ENCODE peak calls at places on chromosomes 2 and 18, in six cellular contexts. One of them, this sample, is unnamed.

GRCh38 chr2:72676341-72677025 is 149.3 kb downstream of the EXOC6B start:
- DNase-seq in AG09319: no peak
- DNase-seq in HFFc6: peak; percentile 11
- DNase-seq in ovary: no peak
- DNase-seq in KBM-7: no peak
- DNase-seq in fibroblast of mammary gland: no peak
- DNase-seq in this sample: no peak

GRCh38 chr2:165691615-165692014 is 102.4 kb downstream of the GALNT3 start:
- DNase-seq in AG09319: no peak
- DNase-seq in HFFc6: peak; percentile 6
- DNase-seq in ovary: peak; percentile 28
- DNase-seq in KBM-7: no peak
- DNase-seq in fibroblast of mammary gland: peak; percentile 78
- DNase-seq in this sample: no peak

GRCh38 chr2:200603972-200604371 is 18.2 kb downstream of the AOX1 start:
- DNase-seq in AG09319: no peak
- DNase-seq in HFFc6: peak; percentile 60
- DNase-seq in ovary: no peak
- DNase-seq in KBM-7: no peak
- DNase-seq in fibroblast of mammary gland: peak; percentile 77
- DNase-seq in this sample: no peak

GRCh38 chr2:30225131-30225762 is 6.1 kb upstream of the LBH start:
- DNase-seq in AG09319: no peak
- DNase-seq in HFFc6: peak; percentile 23
- DNase-seq in ovary: peak; percentile 73
- DNase-seq in KBM-7: peak; percentile 53
- DNase-seq in fibroblast of mammary gland: peak; percentile 58
- DNase-seq in this sample: peak; percentile 45

GRCh38 chr2:50344509-50345106 is 687.3 kb downstream of the NRXN1 start:
- DNase-seq in AG09319: no peak
- DNase-seq in HFFc6: no peak
- DNase-seq in ovary: no peak
- DNase-seq in KBM-7: peak; percentile 26
- DNase-seq in fibroblast of mammary gland: no peak
- DNase-seq in this sample: no peak

GRCh38 chr2:171930385-171930784 is 8.1 kb downstream of the HAT1 start:
- DNase-seq in AG09319: no peak
- DNase-seq in HFFc6: no peak
- DNase-seq in ovary: no peak
- DNase-seq in KBM-7: no peak
- DNase-seq in fibroblast of mammary gland: no peak
- DNase-seq in this sample: no peak

GRCh38 chr2:239946570-239947311 is 78.4 kb downstream of the NDUFA10 start:
- DNase-seq in AG09319: no peak
- DNase-seq in HFFc6: no peak
- DNase-seq in ovary: peak; percentile 6
- DNase-seq in KBM-7: no peak
- DNase-seq in fibroblast of mammary gland: no peak
- DNase-seq in this sample: no peak

GRCh38 chr2:96914332-96914731 is 44.5 kb upstream of the SEMA4C start:
- DNase-seq in AG09319: no peak
- DNase-seq in HFFc6: no peak
- DNase-seq in ovary: no peak
- DNase-seq in KBM-7: no peak
- DNase-seq in fibroblast of mammary gland: peak; percentile 74
- DNase-seq in this sample: no peak

GRCh38 chr18:61831071-61831470 is 61.7 kb downstream of the RNF152 start:
- DNase-seq in AG09319: no peak
- DNase-seq in HFFc6: peak; percentile 33
- DNase-seq in ovary: no peak
- DNase-seq in KBM-7: no peak
- DNase-seq in fibroblast of mammary gland: no peak
- DNase-seq in this sample: no peak

GRCh38 chr18:908631-909621 is 4.3 kb downstream of the ADCYAP1 start:
- DNase-seq in AG09319: no peak
- DNase-seq in HFFc6: no peak
- DNase-seq in ovary: no peak
- DNase-seq in KBM-7: no peak
- DNase-seq in fibroblast of mammary gland: no peak
- DNase-seq in this sample: no peak

GRCh38 chr18:10074122-10074521 is 160.3 kb downstream of the VAPA start:
- DNase-seq in AG09319: no peak
- DNase-seq in HFFc6: no peak
- DNase-seq in ovary: no peak
- DNase-seq in KBM-7: no peak
- DNase-seq in fibroblast of mammary gland: no peak
- DNase-seq in this sample: no peak

GRCh38 chr2:86035883-86036789 is 69.5 kb downstream of the POLR1A start:
- DNase-seq in AG09319: peak; percentile 49
- DNase-seq in HFFc6: peak; percentile 71
- DNase-seq in ovary: peak; percentile 76
- DNase-seq in KBM-7: peak; percentile 90
- DNase-seq in fibroblast of mammary gland: peak; percentile 86
- DNase-seq in this sample: peak; percentile 92

GRCh38 chr2:214545881-214546280 is 135.0 kb downstream of the VWC2L start:
- DNase-seq in AG09319: no peak
- DNase-seq in HFFc6: no peak
- DNase-seq in ovary: no peak
- DNase-seq in KBM-7: no peak
- DNase-seq in fibroblast of mammary gland: no peak
- DNase-seq in this sample: no peak

GRCh38 chr2:36425771-36426340 is 70.3 kb downstream of the CRIM1 start:
- DNase-seq in AG09319: no peak
- DNase-seq in HFFc6: no peak
- DNase-seq in ovary: no peak
- DNase-seq in KBM-7: no peak
- DNase-seq in fibroblast of mammary gland: peak; percentile 74
- DNase-seq in this sample: no peak

GRCh38 chr2:43218550-43219382 is 7.6 kb downstream of the ZFP36L2 start:
- DNase-seq in AG09319: no peak
- DNase-seq in HFFc6: no peak
- DNase-seq in ovary: peak; percentile 55
- DNase-seq in KBM-7: peak; percentile 79
- DNase-seq in fibroblast of mammary gland: peak; percentile 37
- DNase-seq in this sample: no peak

GRCh38 chr2:10972683-10973433 is 61.1 kb downstream of the KCNF1 start:
- DNase-seq in AG09319: no peak
- DNase-seq in HFFc6: no peak
- DNase-seq in ovary: no peak
- DNase-seq in KBM-7: no peak
- DNase-seq in fibroblast of mammary gland: no peak
- DNase-seq in this sample: no peak

GRCh38 chr2:228377533-228377932 is 196.0 kb upstream of the SPHKAP start:
- DNase-seq in AG09319: no peak
- DNase-seq in HFFc6: no peak
- DNase-seq in ovary: no peak
- DNase-seq in KBM-7: no peak
- DNase-seq in fibroblast of mammary gland: no peak
- DNase-seq in this sample: no peak

GRCh38 chr2:63788070-63788469 is 53.6 kb upstream of the UGP2 start:
- DNase-seq in AG09319: no peak
- DNase-seq in HFFc6: peak; percentile 44
- DNase-seq in ovary: no peak
- DNase-seq in KBM-7: no peak
- DNase-seq in fibroblast of mammary gland: peak; percentile 96
- DNase-seq in this sample: no peak

GRCh38 chr2:176129013-176129796 is at the start of gene HOXD8:
- DNase-seq in AG09319: peak; percentile 3
- DNase-seq in HFFc6: peak; percentile 56
- DNase-seq in ovary: peak; percentile 92
- DNase-seq in KBM-7: no peak
- DNase-seq in fibroblast of mammary gland: peak; percentile 88
- DNase-seq in this sample: no peak

GRCh38 chr2:241095594-241096290 is 6.3 kb downstream of the MTERF4 start:
- DNase-seq in AG09319: no peak
- DNase-seq in HFFc6: no peak
- DNase-seq in ovary: no peak
- DNase-seq in KBM-7: no peak
- DNase-seq in fibroblast of mammary gland: no peak
- DNase-seq in this sample: no peak

GRCh38 chr2:182559623-182560022 is 132.8 kb upstream of the PDE1A start:
- DNase-seq in AG09319: no peak
- DNase-seq in HFFc6: peak; percentile 40
- DNase-seq in ovary: no peak
- DNase-seq in KBM-7: no peak
- DNase-seq in fibroblast of mammary gland: peak; percentile 74
- DNase-seq in this sample: no peak

GRCh38 chr2:220373878-220374277 is 746.4 kb downstream of the SLC4A3 start:
- DNase-seq in AG09319: no peak
- DNase-seq in HFFc6: peak; percentile 41
- DNase-seq in ovary: no peak
- DNase-seq in KBM-7: no peak
- DNase-seq in fibroblast of mammary gland: peak; percentile 6
- DNase-seq in this sample: no peak

GRCh38 chr2:27906074-27906473 is 15.5 kb downstream of the BABAM2 start:
- DNase-seq in AG09319: no peak
- DNase-seq in HFFc6: no peak
- DNase-seq in ovary: no peak
- DNase-seq in KBM-7: no peak
- DNase-seq in fibroblast of mammary gland: no peak
- DNase-seq in this sample: no peak

GRCh38 chr2:176283268-176283667 is 14.0 kb downstream of the MTX2 start:
- DNase-seq in AG09319: no peak
- DNase-seq in HFFc6: no peak
- DNase-seq in ovary: no peak
- DNase-seq in KBM-7: no peak
- DNase-seq in fibroblast of mammary gland: peak; percentile 22
- DNase-seq in this sample: no peak

GRCh38 chr2:159867557-159868330 is 69.7 kb upstream of the CD302 start:
- DNase-seq in AG09319: no peak
- DNase-seq in HFFc6: no peak
- DNase-seq in ovary: no peak
- DNase-seq in KBM-7: no peak
- DNase-seq in fibroblast of mammary gland: no peak
- DNase-seq in this sample: no peak

GRCh38 chr2:88054300-88055048 is 1.1 kb downstream of the KRCC1 start:
- DNase-seq in AG09319: no peak
- DNase-seq in HFFc6: no peak
- DNase-seq in ovary: peak; percentile 25
- DNase-seq in KBM-7: peak; percentile 16
- DNase-seq in fibroblast of mammary gland: peak; percentile 17
- DNase-seq in this sample: no peak

GRCh38 chr2:11348209-11348749 is 3.8 kb upstream of the ROCK2 start:
- DNase-seq in AG09319: no peak
- DNase-seq in HFFc6: no peak
- DNase-seq in ovary: no peak
- DNase-seq in KBM-7: no peak
- DNase-seq in fibroblast of mammary gland: no peak
- DNase-seq in this sample: no peak

GRCh38 chr2:175955168-175955567 is 46.9 kb downstream of the LNPK start:
- DNase-seq in AG09319: no peak
- DNase-seq in HFFc6: no peak
- DNase-seq in ovary: no peak
- DNase-seq in KBM-7: no peak
- DNase-seq in fibroblast of mammary gland: no peak
- DNase-seq in this sample: no peak

GRCh38 chr18:79939096-79939495 is 12.4 kb downstream of the SLC66A2 start:
- DNase-seq in AG09319: no peak
- DNase-seq in HFFc6: no peak
- DNase-seq in ovary: no peak
- DNase-seq in KBM-7: no peak
- DNase-seq in fibroblast of mammary gland: no peak
- DNase-seq in this sample: no peak

GRCh38 chr2:171244970-171245782 is 84.5 kb upstream of the TLK1 start:
- DNase-seq in AG09319: no peak
- DNase-seq in HFFc6: peak; percentile 39
- DNase-seq in ovary: no peak
- DNase-seq in KBM-7: no peak
- DNase-seq in fibroblast of mammary gland: peak; percentile 83
- DNase-seq in this sample: no peak

GRCh38 chr2:213757525-213757924 is 473.3 kb downstream of the SPAG16 start:
- DNase-seq in AG09319: no peak
- DNase-seq in HFFc6: no peak
- DNase-seq in ovary: no peak
- DNase-seq in KBM-7: no peak
- DNase-seq in fibroblast of mammary gland: no peak
- DNase-seq in this sample: no peak

GRCh38 chr2:74671479-74671878 is 17.4 kb downstream of the SEMA4F start:
- DNase-seq in AG09319: no peak
- DNase-seq in HFFc6: peak; percentile 79
- DNase-seq in ovary: no peak
- DNase-seq in KBM-7: no peak
- DNase-seq in fibroblast of mammary gland: peak; percentile 80
- DNase-seq in this sample: no peak

GRCh38 chr2:173126819-173127218 is 51.2 kb downstream of the MAP3K20 start:
- DNase-seq in AG09319: no peak
- DNase-seq in HFFc6: peak; percentile 28
- DNase-seq in ovary: no peak
- DNase-seq in KBM-7: peak; percentile 69
- DNase-seq in fibroblast of mammary gland: peak; percentile 75
- DNase-seq in this sample: no peak

GRCh38 chr2:99520813-99521212 is 31.0 kb upstream of the REV1 start:
- DNase-seq in AG09319: no peak
- DNase-seq in HFFc6: no peak
- DNase-seq in ovary: no peak
- DNase-seq in KBM-7: no peak
- DNase-seq in fibroblast of mammary gland: peak; percentile 16
- DNase-seq in this sample: no peak

GRCh38 chr2:222835142-222835822 is 25.6 kb upstream of the ACSL3 start:
- DNase-seq in AG09319: no peak
- DNase-seq in HFFc6: no peak
- DNase-seq in ovary: no peak
- DNase-seq in KBM-7: no peak
- DNase-seq in fibroblast of mammary gland: no peak
- DNase-seq in this sample: no peak

GRCh38 chr18:60413944-60414547 is 41.5 kb upstream of the MC4R start:
- DNase-seq in AG09319: no peak
- DNase-seq in HFFc6: peak; percentile 2
- DNase-seq in ovary: no peak
- DNase-seq in KBM-7: peak; percentile 4
- DNase-seq in fibroblast of mammary gland: peak; percentile 3
- DNase-seq in this sample: no peak

GRCh38 chr2:16640867-16641266 is 24.8 kb downstream of the CYRIA start:
- DNase-seq in AG09319: no peak
- DNase-seq in HFFc6: no peak
- DNase-seq in ovary: peak; percentile 52
- DNase-seq in KBM-7: no peak
- DNase-seq in fibroblast of mammary gland: peak; percentile 64
- DNase-seq in this sample: no peak

GRCh38 chr2:97935719-97936161 is 60.0 kb downstream of the TMEM131 start:
- DNase-seq in AG09319: peak; percentile 61
- DNase-seq in HFFc6: peak; percentile 46
- DNase-seq in ovary: no peak
- DNase-seq in KBM-7: peak; percentile 19
- DNase-seq in fibroblast of mammary gland: peak; percentile 71
- DNase-seq in this sample: no peak

This sample was measured in NCI-H524 treated with DMSO at 0.1 percent for 48 hours.